ENCODE peak calls at places on chromosomes 2 and 18, in seven cellular contexts. H, D, S, O, Y, Z and E are unnamed samples.

GRCh38 chr18:11849845-11850747 is 1.1 kb upstream of the CHMP1B start:
- DNase-seq in D (peak), O (peak), H (peak), Z (peak), S (peak), Y (peak), E (peak)

GRCh38 chr2:175304541-175304940 is 123.0 kb upstream of the ATP5MC3 start:
- DNase-seq in O (no peak), Z (no peak), Y (no peak), S (no peak), D (no peak), H (no peak), E (no peak)

GRCh38 chr2:65129276-65129612 is 662 bp downstream of the RAB1A start:
- DNase-seq in D (no peak), S (no peak), Y (no peak), Z (no peak), O (no peak), H (no peak), E (no peak)

GRCh38 chr2:186611526-186611925 is 21.7 kb downstream of the ITGAV start:
- DNase-seq in O (no peak), D (no peak), Z (no peak), Y (no peak), H (no peak), S (no peak), E (no peak)

GRCh38 chr2:42493885-42494433 is at the start of gene KCNG3:
- DNase-seq in H (peak), D (peak), S (peak), O (no peak), Y (peak), Z (peak), E (no peak)

GRCh38 chr2:120318626-120319025 is 27.3 kb upstream of the INHBB start:
- DNase-seq in Z (peak), O (no peak), S (no peak), H (peak), D (peak), Y (no peak), E (no peak)

GRCh38 chr2:170930132-170931109 is 1.4 kb downstream of the GORASP2 start:
- DNase-seq in Y (peak), D (no peak), H (no peak), O (no peak), S (no peak), Z (no peak), E (no peak)

GRCh38 chr2:106094101-106094860 is 99.8 kb downstream of the UXS1 start:
- DNase-seq in Y (peak), S (no peak), H (no peak), D (no peak), Z (no peak), O (no peak), E (no peak)

GRCh38 chr2:137096693-137097092 is 331.3 kb downstream of the THSD7B start:
- DNase-seq in H (no peak), O (no peak), Z (no peak), S (no peak), Y (no peak), D (no peak), E (no peak)

GRCh38 chr2:71631411-71631931 is 178.1 kb downstream of the DYSF start:
- DNase-seq in D (no peak), S (no peak), Y (no peak), O (peak), H (no peak), Z (no peak), E (no peak)

GRCh38 chr18:55907352-55908045 is 319.5 kb upstream of the TCF4 start:
- DNase-seq in D (peak), Z (peak), Y (no peak), O (no peak), H (no peak), S (no peak), E (no peak)

GRCh38 chr2:209368924-209369323 is 54.9 kb upstream of the MAP2 start:
- DNase-seq in Z (no peak), O (peak), S (no peak), D (no peak), Y (no peak), H (no peak), E (no peak)

GRCh38 chr2:79530443-79530842 is 17.6 kb downstream of the CTNNA2 start:
- DNase-seq in H (no peak), Y (no peak), O (no peak), D (no peak), S (no peak), Z (no peak), E (no peak)

GRCh38 chr2:26469092-26469710 is 8.7 kb downstream of the OTOF start:
- DNase-seq in D (no peak), S (peak), Y (peak), O (no peak), Z (no peak), H (no peak), E (no peak)

GRCh38 chr2:118492335-118492734 is 355.1 kb downstream of the EN1 start:
- DNase-seq in D (no peak), O (no peak), H (no peak), S (no peak), Z (no peak), Y (no peak), E (no peak)

GRCh38 chr2:74878551-74878950 is 44.6 kb downstream of the HK2 start:
- DNase-seq in H (no peak), S (no peak), D (no peak), Y (no peak), O (no peak), Z (no peak), E (no peak)

GRCh38 chr2:68472796-68473414 is 5.5 kb downstream of the APLF start:
- DNase-seq in S (no peak), O (no peak), H (no peak), Y (no peak), Z (no peak), D (no peak), E (no peak)

GRCh38 chr18:79799619-79800352 is 2.0 kb downstream of the KCNG2 start:
- DNase-seq in S (no peak), O (no peak), D (no peak), Z (no peak), H (no peak), Y (peak), E (no peak)

GRCh38 chr2:167310442-167310841 is 422.2 kb downstream of the XIRP2 start:
- DNase-seq in Y (no peak), S (no peak), D (no peak), H (no peak), O (no peak), Z (no peak), E (no peak)

GRCh38 chr18:77119101-77119850 is 13.3 kb downstream of the MBP start:
- DNase-seq in Z (no peak), Y (no peak), H (peak), S (no peak), O (no peak), D (no peak), E (no peak)

GRCh38 chr2:120733238-120733942 is 2.3 kb upstream of the GLI2 start:
- DNase-seq in S (no peak), D (no peak), Z (no peak), H (no peak), O (no peak), Y (no peak), E (no peak)

GRCh38 chr2:36564377-36564930 is 33.5 kb downstream of the FEZ2 start:
- DNase-seq in D (no peak), H (no peak), S (no peak), Z (no peak), Y (no peak), O (no peak), E (no peak)

GRCh38 chr2:203718087-203718486 is 11.6 kb downstream of the CD28 start:
- DNase-seq in D (no peak), O (no peak), H (peak), Z (no peak), Y (peak), S (no peak), E (no peak)

GRCh38 chr2:141641462-141641861 is 489.4 kb downstream of the LRP1B start:
- DNase-seq in H (no peak), D (no peak), S (no peak), O (peak), Z (no peak), Y (no peak), E (no peak)

GRCh38 chr2:234025475-234025874 is 25.0 kb upstream of the SPP2 start:
- DNase-seq in D (no peak), O (no peak), H (no peak), Z (no peak), Y (no peak), S (no peak), E (no peak)

DNA sequence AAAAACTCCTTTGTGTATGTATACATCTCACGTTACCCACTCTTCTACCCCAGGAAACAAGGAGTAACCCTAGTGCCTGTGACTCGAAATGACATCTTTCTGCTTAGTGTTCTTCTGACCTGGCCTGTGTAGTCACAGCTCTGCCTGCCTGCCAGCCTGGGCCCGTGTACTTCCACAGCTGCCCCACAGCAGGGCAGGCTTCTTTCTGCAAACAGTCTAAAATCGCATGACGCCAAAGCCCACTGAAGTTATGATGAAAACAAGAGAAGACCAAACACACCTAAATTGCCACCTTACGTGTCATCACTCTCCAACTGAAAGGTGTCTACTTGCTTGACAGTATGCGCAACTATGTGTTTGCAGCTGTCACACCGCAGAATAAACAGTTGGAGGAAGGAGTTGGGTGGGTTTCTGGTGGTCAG is 1.5 kb downstream of the GAREM1 start:
- DNase-seq in H (peak), D (peak), O (no peak), Y (peak), S (peak), Z (peak), E (no peak)
- TF ChIP-seq CTCF in H (no peak), D (peak), O (no peak), Y (no peak), S (no peak), Z (peak), E (no peak)

GRCh38 chr2:236677368-236677767 is 107.7 kb downstream of the ACKR3 start:
- DNase-seq in S (no peak), O (no peak), Z (no peak), D (no peak), Y (no peak), H (no peak), E (no peak)
- TF ChIP-seq CTCF in S (no peak), O (no peak), Z (no peak), D (no peak), Y (no peak), H (no peak), E (no peak)

DNA sequence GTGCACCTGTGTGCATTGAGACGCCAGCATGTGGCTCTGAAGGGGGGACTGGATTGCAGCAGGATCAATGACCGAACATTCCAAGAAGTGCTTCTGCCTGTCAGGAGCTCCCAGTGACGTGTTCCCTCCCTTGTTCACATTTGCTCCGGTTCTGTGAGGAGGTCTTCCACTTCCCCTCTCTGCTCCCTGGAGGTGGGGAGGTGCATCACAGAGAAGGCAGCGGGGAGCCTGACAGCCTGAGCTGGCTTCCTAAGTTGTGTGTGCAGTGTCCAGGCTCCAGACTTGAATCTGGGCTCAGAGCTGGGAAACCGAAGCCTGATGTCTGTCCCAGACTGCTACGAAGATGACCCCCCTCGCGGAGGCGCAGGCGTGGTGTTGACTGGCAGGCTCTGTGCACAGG is 171.0 kb downstream of the KLHL29 start:
- DNase-seq in D (no peak), O (no peak), H (no peak), S (no peak), Y (no peak), Z (no peak), E (no peak)
- TF ChIP-seq CTCF in D (no peak), O (no peak), H (no peak), S (no peak), Y (no peak), Z (no peak), E (no peak)

DNA sequence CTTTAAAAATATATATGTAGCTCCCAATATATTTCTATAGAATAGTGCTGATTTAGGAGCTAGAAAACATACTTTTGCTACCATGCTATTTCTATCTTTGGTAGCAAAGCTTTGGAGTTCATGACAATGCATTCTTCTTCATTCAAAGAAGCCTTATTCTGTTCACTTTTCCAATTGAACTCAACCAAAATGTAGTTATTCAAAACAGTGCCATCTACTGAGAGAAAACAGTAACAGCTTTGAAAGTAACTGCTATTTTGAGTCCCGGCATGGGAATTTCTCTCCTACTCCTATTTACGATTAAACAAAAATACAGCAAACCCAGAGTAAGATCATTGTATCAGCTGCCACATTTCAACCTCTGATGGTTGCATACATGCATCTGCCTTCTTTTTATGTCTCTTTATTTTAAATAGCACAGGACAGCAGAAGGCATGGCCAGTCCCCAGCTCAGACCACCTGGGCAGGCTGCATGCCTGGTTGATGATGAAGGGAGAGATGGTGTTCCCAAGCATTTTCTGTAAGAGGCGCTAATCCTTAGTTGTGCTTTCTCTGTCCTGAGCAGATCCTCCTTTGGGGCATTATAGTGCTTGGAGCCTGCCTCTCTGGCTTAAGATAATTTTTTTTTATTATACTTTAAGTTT is 69.7 kb upstream of the SULT1C3 start:
- DNase-seq in Y (no peak), O (no peak), S (no peak), H (no peak), D (no peak), Z (no peak), E (no peak)
- TF ChIP-seq CTCF in Y (peak), O (peak), S (no peak), H (no peak), D (no peak), Z (no peak), E (peak)

GRCh38 chr2:116510117-116510671 is 1304.3 kb upstream of the DDX18 start:
- DNase-seq in D (no peak), S (no peak), Y (no peak), O (no peak), H (no peak), Z (no peak), E (no peak)
- TF ChIP-seq CTCF in D (no peak), S (peak), Y (no peak), O (no peak), H (no peak), Z (no peak), E (no peak)